ENCODE peak calls at places on chromosomes 3 and 15, in six cellular contexts. V is breast epithelium, J is prostate gland, B is heart left ventricle, K is endothelial cell of umbilical vein, S is A549. M is an unnamed sample. For H3K9me3, the result is how much of the 10 kb centered on the place peaks cover.

GRCh38 chr3:143613226-143613625 is 235.0 kb downstream of the SLC9A9 start:
- DNase-seq in V (no peak), J (no peak), B (no peak), K (no peak), S (no peak), M (no peak)

GRCh38 chr15:29812384-29812694 is 9.9 kb downstream of the TJP1 start:
- DNase-seq in V (no peak), J (peak), B (no peak), K (peak), S (no peak), M (peak)

GRCh38 chr15:32105258-32106248 is 75.2 kb downstream of the CHRNA7 start:
- DNase-seq in V (no peak), J (no peak), B (peak), K (no peak), S (no peak), M (no peak)

GRCh38 chr3:182755308-182756106 is 37.8 kb upstream of the ATP11B start:
- DNase-seq in V (no peak), J (no peak), B (no peak), K (peak), S (no peak), M (no peak)

GRCh38 chr3:180036678-180037455 is at the start of gene PEX5L:
- DNase-seq in V (peak), J (no peak), B (peak), K (peak), S (no peak), M (no peak)

GRCh38 chr3:179189764-179190163 is 41.6 kb downstream of the PIK3CA start:
- DNase-seq in V (no peak), J (no peak), B (no peak), K (peak), S (no peak), M (no peak)

GRCh38 chr15:51307325-51307724 is 31.1 kb downstream of the CYP19A1 start:
- DNase-seq in V (no peak), J (no peak), B (no peak), K (no peak), S (no peak), M (no peak)

GRCh38 chr3:160678447-160678846 is 1.5 kb downstream of the ARL14 start:
- DNase-seq in V (no peak), J (no peak), B (no peak), K (peak), S (no peak), M (no peak)

GRCh38 chr3:9091811-9092210 is 128.5 kb upstream of the RAD18 start:
- DNase-seq in V (no peak), J (no peak), B (no peak), K (no peak), S (no peak), M (no peak)

GRCh38 chr3:111076732-111077131 is 5.1 kb downstream of the NECTIN3 start:
- DNase-seq in V (no peak), J (no peak), B (no peak), K (no peak), S (no peak), M (no peak)

GRCh38 chr15:56631765-56632164 is 101.5 kb downstream of the ZNF280D start:
- DNase-seq in V (no peak), J (no peak), B (no peak), K (peak), S (no peak), M (no peak)

GRCh38 chr3:29484633-29485032 is 203.8 kb downstream of the RBMS3 start:
- DNase-seq in V (no peak), J (no peak), B (no peak), K (no peak), S (no peak), M (no peak)

GRCh38 chr15:32028921-32029320 is 1.4 kb upstream of the CHRNA7 start:
- DNase-seq in V (no peak), J (no peak), B (no peak), K (no peak), S (no peak), M (no peak)

GRCh38 chr15:56582785-56583184 is 117.8 kb upstream of the MNS1 start:
- DNase-seq in V (no peak), J (no peak), B (no peak), K (no peak), S (no peak), M (no peak)

GRCh38 chr3:81684739-81685395 is 76.6 kb downstream of the GBE1 start:
- DNase-seq in V (no peak), J (no peak), B (no peak), K (no peak), S (peak), M (no peak)

GRCh38 chr3:60207833-60208367 is 1043.4 kb downstream of the FHIT start:
- DNase-seq in V (no peak), J (no peak), B (no peak), K (no peak), S (no peak), M (no peak)

GRCh38 chr3:103181175-103181574 is 746.4 kb downstream of the ZPLD1 start:
- DNase-seq in V (no peak), J (no peak), B (no peak), K (no peak), S (no peak), M (no peak)

GRCh38 chr15:83999396-84000120 is 236.0 kb upstream of the GOLGA6L4 start:
- DNase-seq in V (no peak), J (no peak), B (no peak), K (no peak), S (no peak), M (no peak)

GRCh38 chr3:141081141-141081795 is 30.1 kb downstream of the SPSB4 start:
- DNase-seq in V (no peak), J (no peak), B (no peak), K (no peak), S (no peak), M (no peak)

GRCh38 chr15:77014137-77015081 is 19.5 kb downstream of the PSTPIP1 start:
- DNase-seq in V (no peak), J (no peak), B (peak), K (no peak), S (no peak), M (peak)

GRCh38 chr15:47374222-47374621 is 343.1 kb upstream of the SEMA6D start:
- DNase-seq in V (no peak), J (no peak), B (no peak), K (peak), S (no peak), M (no peak)

GRCh38 chr3:185935465-185936263 is 2.1 kb downstream of the TRA2B start:
- DNase-seq in V (no peak), J (no peak), B (no peak), K (peak), S (no peak), M (no peak)

GRCh38 chr15:70100495-70101331 is 3.0 kb upstream of the TLE3 start:
- DNase-seq in V (no peak), J (no peak), B (peak), K (peak), S (peak), M (peak)

GRCh38 chr3:184082465-184082864 is 14.4 kb upstream of the HTR3E start:
- DNase-seq in V (no peak), J (no peak), B (no peak), K (no peak), S (no peak), M (no peak)

GRCh38 chr3:55630280-55630920 is 143.3 kb upstream of the WNT5A start:
- DNase-seq in V (no peak), J (no peak), B (no peak), K (no peak), S (no peak), M (no peak)

GRCh38 chr15:29674661-29675533 is 147.4 kb downstream of the TJP1 start:
- DNase-seq in V (no peak), J (no peak), B (peak), K (peak), S (peak), M (no peak)

GRCh38 chr3:55488398-55489055 is 1.4 kb upstream of the WNT5A start:
- DNase-seq in V (no peak), J (peak), B (no peak), K (peak), S (peak), M (peak)

GRCh38 chr3:160098261-160098908 is 109.8 kb downstream of the IL12A start:
- DNase-seq in V (no peak), J (no peak), B (no peak), K (no peak), S (no peak), M (no peak)

GRCh38 chr3:134795776-134796312 is 784 bp downstream of the EPHB1 start:
- DNase-seq in V (no peak), J (no peak), B (no peak), K (no peak), S (no peak), M (no peak)

GRCh38 chr3:55341502-55342031 is 145.5 kb downstream of the WNT5A start:
- DNase-seq in V (no peak), J (no peak), B (no peak), K (no peak), S (no peak), M (no peak)

GRCh38 chr3:169841171-169841570 is 28.5 kb upstream of the LRRC34 start:
- DNase-seq in V (no peak), J (no peak), B (no peak), K (no peak), S (no peak), M (no peak)

GRCh38 chr3:186432189-186432588 is 70.2 kb upstream of the DGKG start:
- DNase-seq in V (no peak), J (no peak), B (no peak), K (no peak), S (no peak), M (no peak)

GRCh38 chr3:21170964-21171363 is 580.0 kb downstream of the ZNF385D start:
- DNase-seq in V (no peak), J (no peak), B (no peak), K (no peak), S (no peak), M (no peak)

GRCh38 chr3:64803469-64803868 is 115.7 kb upstream of the ADAMTS9 start:
- DNase-seq in V (no peak), J (no peak), B (no peak), K (no peak), S (no peak), M (no peak)

GRCh38 chr3:100982710-100983109 is 10.5 kb downstream of the ABI3BP start:
- DNase-seq in V (no peak), J (peak), B (peak), K (peak), S (no peak), M (no peak)

GRCh38 chr3:45790611-45791010 is 5.7 kb downstream of the SLC6A20 start:
- DNase-seq in V (no peak), J (no peak), B (no peak), K (no peak), S (no peak), M (no peak)

GRCh38 chr3:54857343-54857742 is 70.5 kb downstream of the LRTM1 start:
- DNase-seq in V (no peak), J (peak), B (no peak), K (no peak), S (no peak), M (no peak)

GRCh38 chr3:83226751-83227150 is 1465.3 kb upstream of the GBE1 start:
- DNase-seq in V (no peak), J (no peak), B (no peak), K (no peak), S (no peak), M (no peak)

GRCh38 chr3:61637088-61638051 is 76.0 kb downstream of the PTPRG start:
- DNase-seq in V (no peak), J (no peak), B (no peak), K (peak), S (no peak), M (peak)
- TF ChIP-seq POLR2A in V (no peak), J (no peak), B (no peak), K (no peak), S (no peak), M (no peak)

GRCh38 chr3:44772099-44772442 is 10.5 kb downstream of the KIF15 start:
- DNase-seq in V (no peak), J (no peak), B (no peak), K (no peak), S (no peak), M (no peak)

GRCh38 chr3:44771424-44772098 is 10.0 kb downstream of the KIF15 start:
- DNase-seq in V (no peak), J (no peak), B (no peak), K (no peak), S (no peak), M (no peak)
- H3K9me3 ChIP-seq in V (under half), J (under half), B (under half), K (under half), S (under half), M (under half)

GRCh38 chr3:150409527-150410310 is 1.6 kb downstream of the TSC22D2 start:
- DNase-seq in V (peak), J (peak), B (peak), K (peak), S (peak), M (peak)

GRCh38 chr3:150408232-150409124 is at the start of gene TSC22D2:
- DNase-seq in V (peak), J (peak), B (peak), K (peak), S (peak), M (peak)

GRCh38 chr3:150410311-150411105 is 2.4 kb downstream of the TSC22D2 start:
- DNase-seq in V (peak), J (peak), B (peak), K (peak), S (no peak), M (peak)

GRCh38 chr3:150407818-150408231 is 273 bp upstream of the TSC22D2 start:
- DNase-seq in V (no peak), J (peak), B (no peak), K (no peak), S (peak), M (peak)

GRCh38 chr3:150409125-150409526 is 1.0 kb downstream of the TSC22D2 start:
- DNase-seq in V (no peak), J (peak), B (no peak), K (no peak), S (no peak), M (peak)
- H3K4me3 ChIP-seq in V (peak), J (peak), B (peak), K (peak), S (peak), M (peak)

GRCh38 chr3:48474619-48475018 is 28.1 kb downstream of the ATRIP start:
- DNase-seq in V (no peak), J (no peak), B (no peak), K (no peak), S (no peak), M (no peak)

GRCh38 chr3:48475188-48475587 is 28.7 kb downstream of the ATRIP start:
- DNase-seq in V (no peak), J (no peak), B (no peak), K (no peak), S (no peak), M (no peak)

GRCh38 chr3:48472673-48472922 is 26.1 kb downstream of the ATRIP start:
- DNase-seq in V (no peak), J (no peak), B (no peak), K (no peak), S (peak), M (no peak)

GRCh38 chr3:48473617-48473952 is 27.0 kb downstream of the ATRIP start:
- DNase-seq in V (no peak), J (no peak), B (no peak), K (no peak), S (no peak), M (no peak)

GRCh38 chr3:48472923-48473616 is 26.5 kb downstream of the ATRIP start:
- DNase-seq in V (peak), J (peak), B (peak), K (peak), S (peak), M (peak)
- TF ChIP-seq POLR2A in V (peak), J (peak), B (no peak), K (peak), S (peak), M (peak)

DNA sequence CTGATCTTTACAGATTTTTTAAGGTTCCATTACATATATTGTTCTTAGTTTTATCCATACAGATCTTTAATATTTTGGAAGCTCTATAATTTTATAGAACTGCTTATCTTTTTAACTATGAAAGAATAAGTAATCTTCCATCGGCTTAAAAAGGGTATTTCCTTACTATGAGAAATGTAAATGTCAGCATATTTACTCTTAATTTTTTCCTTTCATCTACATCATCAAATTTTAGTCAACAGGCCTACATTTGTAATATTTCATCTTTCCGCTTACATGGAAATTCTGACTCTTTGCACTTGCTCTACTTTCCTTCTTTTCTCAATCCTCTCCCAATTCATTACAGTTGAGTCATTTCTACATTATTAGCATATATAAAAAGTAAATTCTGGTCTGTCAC is 111.3 kb upstream of the GOLGA6L6 start:
- DNase-seq in V (no peak), J (no peak), B (no peak), K (no peak), S (no peak), M (no peak)
- H3K9me3 ChIP-seq in V (under half), J (under half), B (under half), K (under half), S (under half), M (under half)

GRCh38 chr3:66220602-66221377 is at the start of gene SLC25A26:
- DNase-seq in V (peak), J (peak), B (peak), K (peak), S (peak), M (peak)
- H3K4me3 ChIP-seq in V (peak), J (peak), B (peak), K (peak), S (peak), M (peak)

GRCh38 chr3:128051837-128052766 is at the start of gene SEC61A1:
- DNase-seq in V (peak), J (peak), B (peak), K (peak), S (peak), M (peak)
- TF ChIP-seq POLR2A in V (no peak), J (peak), B (peak), K (peak), S (peak), M (peak)